ENCODE peak calls at places on chromosomes 5 and 9, in four cellular contexts. Y is foreskin fibroblast, J is NCI-H2029, U is NCI-H460. L is an unnamed sample.

GRCh38 chr5:178115136-178115834 is 2.0 kb downstream of the N4BP3 start:
- DNase-seq in U (no peak), J (no peak), Y (no peak), L (no peak)

GRCh38 chr9:136726118-136726517 is 13.7 kb downstream of the DIPK1B start:
- DNase-seq in J (no peak), U (no peak), Y (no peak), L (no peak)

GRCh38 chr5:69364850-69365249 is 4.5 kb downstream of the AK6 start:
- DNase-seq in U (no peak), Y (no peak), J (no peak), L (no peak)

GRCh38 chr5:142095651-142096330 is 12.8 kb upstream of the NDFIP1 start:
- DNase-seq in J (no peak), Y (no peak), U (no peak), L (no peak)

GRCh38 chr5:147911427-147911826 is 5.1 kb upstream of the C5orf46 start:
- DNase-seq in U (no peak), Y (no peak), J (no peak), L (no peak)

GRCh38 chr5:54387659-54388232 is 67.8 kb upstream of the HSPB3 start:
- DNase-seq in Y (no peak), U (no peak), J (no peak), L (no peak)

GRCh38 chr5:172640139-172640538 is 924 bp upstream of the NEURL1B start:
- DNase-seq in Y (no peak), U (no peak), J (no peak), L (no peak)

GRCh38 chr9:115263731-115264130 is 145.8 kb upstream of the TNC start:
- DNase-seq in J (no peak), Y (peak; percentile 84), U (no peak), L (no peak)

GRCh38 chr9:87662808-87663528 is 63.0 kb upstream of the CTSL start:
- DNase-seq in U (peak; percentile 62), Y (peak; percentile 16), J (peak; percentile 49), L (peak; percentile 60)

GRCh38 chr9:91071185-91071990 is 269.8 kb downstream of the SYK start:
- DNase-seq in U (peak; percentile 28), J (no peak), Y (peak; percentile 95), L (no peak)

GRCh38 chr9:3804148-3804547 is 278.3 kb upstream of the RFX3 start:
- DNase-seq in J (no peak), U (no peak), Y (peak; percentile 24), L (no peak)

GRCh38 chr5:148145916-148146315 is 22.4 kb upstream of the SPINK14 start:
- DNase-seq in U (no peak), Y (no peak), J (peak; percentile 72), L (no peak)

GRCh38 chr9:80866576-80867227 is 822.6 kb downstream of the TLE1 start:
- DNase-seq in U (no peak), Y (peak; percentile 37), J (no peak), L (no peak)

GRCh38 chr9:87020169-87020935 is 73.0 kb upstream of the GAS1 start:
- DNase-seq in U (no peak), J (no peak), Y (no peak), L (no peak)

GRCh38 chr9:72958485-72959266 is 5.8 kb upstream of the ALDH1A1 start:
- DNase-seq in U (no peak), J (no peak), Y (no peak), L (no peak)

GRCh38 chr5:92836861-92837755 is 743.9 kb downstream of the NR2F1-AS1 start:
- DNase-seq in Y (peak; percentile 55), U (no peak), J (no peak), L (no peak)

GRCh38 chr5:171308453-171309275 is at the start of gene TLX3:
- DNase-seq in J (peak; percentile 86), U (no peak), Y (no peak), L (no peak)

GRCh38 chr5:164433471-164433870 is 928.1 kb downstream of the MAT2B start:
- DNase-seq in J (no peak), U (no peak), Y (no peak), L (no peak)

GRCh38 chr5:41794478-41794877 is 75.7 kb downstream of the OXCT1 start:
- DNase-seq in Y (peak; percentile 87), J (no peak), U (peak; percentile 41), L (no peak)

GRCh38 chr5:75509956-75510355 is 1.5 kb downstream of the CERT1 start:
- DNase-seq in Y (peak; percentile 29), J (no peak), U (no peak), L (no peak)

GRCh38 chr9:132797861-132798659 is 80.0 kb downstream of the AK8 start:
- DNase-seq in Y (peak; percentile 12), J (no peak), U (no peak), L (no peak)

GRCh38 chr9:83267741-83268140 is 204.8 kb upstream of the RASEF start:
- DNase-seq in Y (no peak), J (no peak), U (no peak), L (no peak)

GRCh38 chr5:139877129-139877597 is 81.6 kb downstream of the PSD2 start:
- DNase-seq in Y (no peak), U (no peak), J (no peak), L (no peak)

GRCh38 chr5:77844408-77845272 is 68.5 kb upstream of the TBCA start:
- DNase-seq in U (no peak), J (no peak), Y (peak; percentile 16), L (no peak)

GRCh38 chr5:80033513-80033912 is 1.6 kb upstream of the THBS4 start:
- DNase-seq in Y (no peak), J (no peak), U (no peak), L (no peak)

GRCh38 chr9:28031521-28032177 is 458.4 kb upstream of the C9orf72 start:
- DNase-seq in U (no peak), Y (no peak), J (no peak), L (no peak)

GRCh38 chr5:149215478-149216042 is 56.1 kb upstream of the AFAP1L1 start:
- DNase-seq in J (no peak), U (no peak), Y (peak; percentile 59), L (no peak)

GRCh38 chr5:159906957-159907356 is 9.3 kb upstream of the ADRA1B start:
- DNase-seq in U (no peak), J (no peak), Y (no peak), L (no peak)

GRCh38 chr5:121841900-121842299 is 9.8 kb upstream of the FTMT start:
- DNase-seq in J (no peak), Y (no peak), U (no peak), L (no peak)

L was measured in NCI-H1092.